ENCODE peak calls at places on chromosomes 5 and 9, in four cellular contexts. X is NCI-H774; P is activated CD4-positive, alpha-beta T cell treated with anti-CD3 and anti-CD28 coated beads, Interleukin-2, amount 10 ng/mL, durations not matched to agents 7 days and 5 days; C is H4. R is an unnamed sample.

GRCh38 chr5:89968870-89969472 is 440.6 kb downstream of the CETN3 start:
- DNase-seq in P (no peak), C (no peak), X (no peak), R (no peak)

GRCh38 chr9:94002316-94003140 is 47.4 kb upstream of the BARX1 start:
- DNase-seq in X (peak; percentile 46), P (peak; percentile 54), C (peak; percentile 51), R (peak; percentile 65)

GRCh38 chr5:108367679-108368334 is 14.1 kb downstream of the FBXL17 start:
- DNase-seq in P (no peak), C (no peak), X (no peak), R (no peak)

GRCh38 chr5:32074401-32074800 is 99.7 kb downstream of the GOLPH3 start:
- DNase-seq in X (no peak), P (no peak), C (no peak), R (no peak)

GRCh38 chr9:81058776-81059175 is 630.6 kb downstream of the TLE1 start:
- DNase-seq in C (no peak), P (no peak), X (no peak), R (no peak)

GRCh38 chr5:57434227-57434640 is 48.4 kb downstream of the ACTBL2 start:
- DNase-seq in P (no peak), X (no peak), C (no peak), R (no peak)

GRCh38 chr5:114447084-114447773 is 85.4 kb downstream of the KCNN2 start:
- DNase-seq in X (no peak), P (no peak), C (peak; percentile 25), R (peak; percentile 28)

GRCh38 chr9:127497656-127498290 is 46.5 kb downstream of the LRSAM1 start:
- DNase-seq in C (no peak), P (no peak), X (no peak), R (no peak)

GRCh38 chr9:3863114-3863528 is 337.3 kb upstream of the RFX3 start:
- DNase-seq in X (no peak), P (no peak), C (peak; percentile 30), R (peak; percentile 92)

GRCh38 chr5:1737790-1738405 is 61.7 kb downstream of the MRPL36 start:
- DNase-seq in C (no peak), X (peak; percentile 28), P (peak; percentile 67), R (peak; percentile 20)

GRCh38 chr5:126363658-126364057 is 59.6 kb upstream of the GRAMD2B start:
- DNase-seq in C (no peak), P (no peak), X (no peak), R (no peak)

GRCh38 chr5:13248236-13248635 is 696.3 kb downstream of the DNAH5 start:
- DNase-seq in P (no peak), X (no peak), C (peak; percentile 12), R (no peak)

GRCh38 chr5:97162045-97162444 is 19.6 kb upstream of the LIX1 start:
- DNase-seq in P (peak; percentile 71), X (peak; percentile 59), C (peak; percentile 74), R (peak; percentile 76)

GRCh38 chr5:129963359-129963758 is 59.1 kb downstream of the CHSY3 start:
- DNase-seq in P (no peak), X (no peak), C (peak; percentile 53), R (peak; percentile 8)

GRCh38 chr5:157267766-157268480 is 2.0 kb downstream of the CYFIP2 start:
- DNase-seq in C (no peak), P (no peak), X (no peak), R (no peak)

GRCh38 chr5:141879941-141880738 is 1.9 kb upstream of the PCDH1 start:
- DNase-seq in P (peak; percentile 4), X (no peak), C (no peak), R (no peak)

GRCh38 chr9:93577045-93577939 is 908 bp downstream of the PHF2 start:
- DNase-seq in C (no peak), P (no peak), X (no peak), R (peak; percentile 34)

GRCh38 chr5:122408592-122409219 is 96.7 kb downstream of the SNCAIP start:
- DNase-seq in P (no peak), X (no peak), C (no peak), R (no peak)

GRCh38 chr9:105385372-105385985 is 62.4 kb upstream of the FSD1L start:
- DNase-seq in P (peak; percentile 62), C (peak; percentile 15), X (no peak), R (no peak)

GRCh38 chr5:116360008-116360853 is 214.4 kb downstream of the SEMA6A start:
- DNase-seq in X (no peak), C (no peak), P (no peak), R (no peak)

GRCh38 chr9:30584559-30584958 is 1799.9 kb upstream of the ACO1 start:
- DNase-seq in C (no peak), X (no peak), P (no peak), R (no peak)

GRCh38 chr5:93601433-93602175 is 18.6 kb downstream of the NR2F1 start:
- DNase-seq in C (no peak), X (no peak), P (no peak), R (no peak)

GRCh38 chr5:128036961-128037360 is 46.6 kb upstream of the SLC12A2 start:
- DNase-seq in C (no peak), P (no peak), X (no peak), R (no peak)

R was measured in RKO.